ENCODE peak calls at places on chromosomes 6 and 20, in four cellular contexts. One of them, this sample, is unnamed.

GRCh38 chr6:159953091-159953581 is 15.7 kb upstream of the IGF2R start:
- DNase-seq in CD4-positive, alpha-beta memory T cell: no peak
- DNase-seq in hepatocyte: peak; percentile 35
- DNase-seq in heart left ventricle: peak; percentile 58
- DNase-seq in this sample: no peak

GRCh38 chr6:117505337-117505736 is 22.9 kb downstream of the DCBLD1 start:
- DNase-seq in CD4-positive, alpha-beta memory T cell: no peak
- DNase-seq in heart left ventricle: no peak
- DNase-seq in hepatocyte: no peak
- DNase-seq in this sample: no peak

GRCh38 chr6:48069280-48069679 is 41.7 kb downstream of the PTCHD4 start:
- DNase-seq in hepatocyte: peak; percentile 8
- DNase-seq in CD4-positive, alpha-beta memory T cell: no peak
- DNase-seq in heart left ventricle: no peak
- DNase-seq in this sample: no peak

GRCh38 chr6:16067568-16067967 is 61.3 kb upstream of the MYLIP start:
- DNase-seq in heart left ventricle: no peak
- DNase-seq in hepatocyte: no peak
- DNase-seq in CD4-positive, alpha-beta memory T cell: no peak
- DNase-seq in this sample: no peak

GRCh38 chr6:100968934-100969333 is 87.8 kb upstream of the ASCC3 start:
- DNase-seq in hepatocyte: no peak
- DNase-seq in heart left ventricle: no peak
- DNase-seq in CD4-positive, alpha-beta memory T cell: no peak
- DNase-seq in this sample: no peak

GRCh38 chr6:112307707-112308106 is 39.4 kb upstream of the RFPL4B start:
- DNase-seq in heart left ventricle: no peak
- DNase-seq in CD4-positive, alpha-beta memory T cell: no peak
- DNase-seq in hepatocyte: no peak
- DNase-seq in this sample: no peak

GRCh38 chr20:35463455-35464300 is 8.3 kb downstream of the CEP250 start:
- DNase-seq in CD4-positive, alpha-beta memory T cell: peak; percentile 62
- DNase-seq in hepatocyte: peak; percentile 84
- DNase-seq in heart left ventricle: peak; percentile 35
- DNase-seq in this sample: peak; percentile 35

GRCh38 chr6:13487122-13488014 is at the start of gene GFOD1:
- DNase-seq in hepatocyte: peak; percentile 87
- DNase-seq in heart left ventricle: peak; percentile 92
- DNase-seq in CD4-positive, alpha-beta memory T cell: peak; percentile 61
- DNase-seq in this sample: peak; percentile 89

GRCh38 chr20:43721429-43722152 is 5.2 kb downstream of the GTSF1L start:
- DNase-seq in CD4-positive, alpha-beta memory T cell: no peak
- DNase-seq in heart left ventricle: no peak
- DNase-seq in hepatocyte: no peak
- DNase-seq in this sample: no peak

GRCh38 chr6:142406131-142406530 is 104.3 kb downstream of the ADGRG6 start:
- DNase-seq in heart left ventricle: no peak
- DNase-seq in hepatocyte: no peak
- DNase-seq in CD4-positive, alpha-beta memory T cell: no peak
- DNase-seq in this sample: no peak

GRCh38 chr6:137864812-137865508 is 2.1 kb upstream of the TNFAIP3 start:
- DNase-seq in heart left ventricle: no peak
- DNase-seq in hepatocyte: no peak
- DNase-seq in CD4-positive, alpha-beta memory T cell: no peak
- DNase-seq in this sample: no peak

GRCh38 chr20:20369353-20370086 is 1.6 kb downstream of the INSM1 start:
- DNase-seq in hepatocyte: peak; percentile 17
- DNase-seq in heart left ventricle: no peak
- DNase-seq in CD4-positive, alpha-beta memory T cell: no peak
- DNase-seq in this sample: no peak

GRCh38 chr20:31698803-31699718 is 23.6 kb downstream of the BCL2L1 start:
- DNase-seq in heart left ventricle: peak; percentile 75
- DNase-seq in hepatocyte: peak; percentile 90
- DNase-seq in CD4-positive, alpha-beta memory T cell: no peak
- DNase-seq in this sample: peak; percentile 71

GRCh38 chr6:117267766-117268534 is 2.6 kb downstream of the VGLL2 start:
- DNase-seq in hepatocyte: no peak
- DNase-seq in CD4-positive, alpha-beta memory T cell: no peak
- DNase-seq in heart left ventricle: no peak
- DNase-seq in this sample: no peak

GRCh38 chr20:20505554-20505953 is 137.7 kb downstream of the INSM1 start:
- DNase-seq in hepatocyte: no peak
- DNase-seq in heart left ventricle: no peak
- DNase-seq in CD4-positive, alpha-beta memory T cell: no peak
- DNase-seq in this sample: no peak

GRCh38 chr6:21414065-21414464 is 179.5 kb upstream of the SOX4 start:
- DNase-seq in heart left ventricle: no peak
- DNase-seq in hepatocyte: no peak
- DNase-seq in CD4-positive, alpha-beta memory T cell: no peak
- DNase-seq in this sample: no peak

GRCh38 chr20:951384-952169 is 35.4 kb upstream of the ANGPT4 start:
- DNase-seq in heart left ventricle: no peak
- DNase-seq in hepatocyte: no peak
- DNase-seq in CD4-positive, alpha-beta memory T cell: no peak
- DNase-seq in this sample: no peak

GRCh38 chr6:142313284-142313683 is 11.5 kb downstream of the ADGRG6 start:
- DNase-seq in CD4-positive, alpha-beta memory T cell: no peak
- DNase-seq in heart left ventricle: no peak
- DNase-seq in hepatocyte: peak; percentile 37
- DNase-seq in this sample: no peak

GRCh38 chr6:28115799-28116198 is 8.6 kb upstream of the ZSCAN16 start:
- DNase-seq in hepatocyte: no peak
- DNase-seq in heart left ventricle: no peak
- DNase-seq in CD4-positive, alpha-beta memory T cell: no peak
- DNase-seq in this sample: no peak

GRCh38 chr6:11869656-11870340 is 91.2 kb upstream of the ADTRP start:
- DNase-seq in heart left ventricle: peak; percentile 28
- DNase-seq in hepatocyte: no peak
- DNase-seq in CD4-positive, alpha-beta memory T cell: no peak
- DNase-seq in this sample: no peak

GRCh38 chr20:40689100-40689942 is at the start of gene MAFB:
- DNase-seq in heart left ventricle: peak; percentile 94
- DNase-seq in hepatocyte: peak; percentile 96
- DNase-seq in CD4-positive, alpha-beta memory T cell: peak; percentile 20
- DNase-seq in this sample: peak; percentile 78

GRCh38 chr6:113655761-113656160 is 201.4 kb upstream of the MARCKS start:
- DNase-seq in CD4-positive, alpha-beta memory T cell: no peak
- DNase-seq in hepatocyte: no peak
- DNase-seq in heart left ventricle: no peak
- DNase-seq in this sample: no peak

GRCh38 chr6:32195652-32195901 is 3.1 kb upstream of the GPSM3 start:
- DNase-seq in CD4-positive, alpha-beta memory T cell: peak; percentile 100
- DNase-seq in heart left ventricle: peak; percentile 100
- DNase-seq in hepatocyte: peak; percentile 100
- DNase-seq in this sample: peak; percentile 100

GRCh38 chr6:114524081-114524480 is 181.3 kb upstream of the HS3ST5 start:
- DNase-seq in heart left ventricle: no peak
- DNase-seq in hepatocyte: no peak
- DNase-seq in CD4-positive, alpha-beta memory T cell: no peak
- DNase-seq in this sample: no peak

GRCh38 chr20:51199920-51200319 is 177.0 kb upstream of the KCNG1 start:
- DNase-seq in heart left ventricle: no peak
- DNase-seq in CD4-positive, alpha-beta memory T cell: no peak
- DNase-seq in hepatocyte: no peak
- DNase-seq in this sample: no peak

GRCh38 chr6:133314951-133315350 is 73.8 kb downstream of the EYA4 start:
- DNase-seq in CD4-positive, alpha-beta memory T cell: no peak
- DNase-seq in hepatocyte: no peak
- DNase-seq in heart left ventricle: no peak
- DNase-seq in this sample: no peak

GRCh38 chr6:45483021-45483420 is 105.3 kb upstream of the SUPT3H start:
- DNase-seq in CD4-positive, alpha-beta memory T cell: no peak
- DNase-seq in heart left ventricle: no peak
- DNase-seq in hepatocyte: peak; percentile 14
- DNase-seq in this sample: peak; percentile 48
- H3K4me3 ChIP-seq in CD4-positive, alpha-beta memory T cell: no peak overlapping the region
- H3K4me3 ChIP-seq in heart left ventricle: no peak overlapping the region
- H3K4me3 ChIP-seq in hepatocyte: no peak overlapping the region
- H3K4me3 ChIP-seq in this sample: no peak overlapping the region

GRCh38 chr6:136036601-136037000 is 185.1 kb downstream of the PDE7B start:
- DNase-seq in heart left ventricle: no peak
- DNase-seq in hepatocyte: no peak
- DNase-seq in CD4-positive, alpha-beta memory T cell: no peak
- DNase-seq in this sample: no peak

GRCh38 chr6:136037246-136037884 is 185.9 kb downstream of the PDE7B start:
- DNase-seq in CD4-positive, alpha-beta memory T cell: no peak
- DNase-seq in heart left ventricle: no peak
- DNase-seq in hepatocyte: no peak
- DNase-seq in this sample: no peak

GRCh38 chr6:136035378-136036070 is 184.0 kb downstream of the PDE7B start:
- DNase-seq in hepatocyte: no peak
- DNase-seq in heart left ventricle: peak; percentile 57
- DNase-seq in CD4-positive, alpha-beta memory T cell: no peak
- DNase-seq in this sample: no peak

GRCh38 chr6:136034422-136034821 is 182.9 kb downstream of the PDE7B start:
- DNase-seq in hepatocyte: no peak
- DNase-seq in heart left ventricle: no peak
- DNase-seq in CD4-positive, alpha-beta memory T cell: no peak
- DNase-seq in this sample: no peak

DNA sequence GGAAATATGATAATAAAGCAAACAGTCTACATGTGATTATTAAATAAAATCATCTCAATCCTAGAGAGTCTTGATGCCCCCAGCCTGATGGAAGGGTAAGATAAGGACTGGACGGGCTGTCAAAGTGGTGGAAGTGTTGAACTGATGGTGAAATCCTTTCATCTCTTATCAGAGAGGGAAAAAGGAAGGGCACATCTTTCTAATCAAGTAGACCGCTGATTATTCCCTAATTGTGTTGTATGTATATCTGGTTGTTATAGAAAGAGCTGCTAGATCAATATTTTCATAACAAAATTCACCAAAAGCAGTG is 184.5 kb downstream of the PDE7B start:
- DNase-seq in hepatocyte: no peak
- DNase-seq in heart left ventricle: no peak
- DNase-seq in CD4-positive, alpha-beta memory T cell: no peak
- DNase-seq in this sample: no peak
- H3K4me1 ChIP-seq in hepatocyte: peaks cover 27% of the 10 kb centered on the region
- H3K4me1 ChIP-seq in heart left ventricle: peaks cover 22% of the 10 kb centered on the region
- H3K4me1 ChIP-seq in CD4-positive, alpha-beta memory T cell: no peaks in the 10 kb centered on the region
- H3K4me1 ChIP-seq in this sample: no peaks in the 10 kb centered on the region

GRCh38 chr20:63005240-63005861 is 1.4 kb downstream of the BHLHE23 start:
- DNase-seq in CD4-positive, alpha-beta memory T cell: no peak
- DNase-seq in hepatocyte: no peak
- DNase-seq in heart left ventricle: no peak
- DNase-seq in this sample: no peak
- H3K4me3 ChIP-seq in CD4-positive, alpha-beta memory T cell: no peak overlapping the region
- H3K4me3 ChIP-seq in hepatocyte: no peak overlapping the region
- H3K4me3 ChIP-seq in heart left ventricle: no peak overlapping the region
- H3K4me3 ChIP-seq in this sample: no peak overlapping the region

DNA sequence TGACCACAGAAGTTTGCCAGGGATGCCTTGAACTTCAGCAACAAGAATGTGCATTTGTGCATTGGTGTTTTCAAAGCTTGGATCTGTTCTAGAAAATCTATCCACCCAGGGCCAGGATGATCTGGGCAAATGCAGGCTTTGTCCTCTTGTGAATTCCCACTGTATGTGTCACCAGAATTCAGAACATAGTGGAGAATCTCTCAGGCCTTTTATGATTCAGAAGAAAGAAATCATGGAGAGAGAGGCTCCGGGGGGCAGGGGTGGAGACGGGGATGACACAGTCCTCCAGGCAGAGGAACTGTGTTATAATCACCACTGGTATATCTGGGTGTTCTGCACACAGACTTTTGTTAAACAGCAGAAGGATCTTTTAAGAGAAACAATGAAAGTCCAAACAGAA is 304.1 kb downstream of the CDH4 start:
- DNase-seq in heart left ventricle: no peak
- DNase-seq in CD4-positive, alpha-beta memory T cell: no peak
- DNase-seq in hepatocyte: no peak
- DNase-seq in this sample: peak; percentile 88
- H3K4me1 ChIP-seq in heart left ventricle: no peaks in the 10 kb centered on the region
- H3K4me1 ChIP-seq in CD4-positive, alpha-beta memory T cell: no peaks in the 10 kb centered on the region
- H3K4me1 ChIP-seq in hepatocyte: no peaks in the 10 kb centered on the region
- H3K4me1 ChIP-seq in this sample: peaks cover 43% of the 10 kb centered on the region

GRCh38 chr20:15196580-15197255 is 859.3 kb upstream of the FLRT3 start:
- DNase-seq in heart left ventricle: no peak
- DNase-seq in CD4-positive, alpha-beta memory T cell: no peak
- DNase-seq in hepatocyte: no peak
- DNase-seq in this sample: no peak
- H3K4me3 ChIP-seq in heart left ventricle: no peak overlapping the region
- H3K4me3 ChIP-seq in CD4-positive, alpha-beta memory T cell: no peak overlapping the region
- H3K4me3 ChIP-seq in hepatocyte: no peak overlapping the region
- H3K4me3 ChIP-seq in this sample: no peak overlapping the region

DNA sequence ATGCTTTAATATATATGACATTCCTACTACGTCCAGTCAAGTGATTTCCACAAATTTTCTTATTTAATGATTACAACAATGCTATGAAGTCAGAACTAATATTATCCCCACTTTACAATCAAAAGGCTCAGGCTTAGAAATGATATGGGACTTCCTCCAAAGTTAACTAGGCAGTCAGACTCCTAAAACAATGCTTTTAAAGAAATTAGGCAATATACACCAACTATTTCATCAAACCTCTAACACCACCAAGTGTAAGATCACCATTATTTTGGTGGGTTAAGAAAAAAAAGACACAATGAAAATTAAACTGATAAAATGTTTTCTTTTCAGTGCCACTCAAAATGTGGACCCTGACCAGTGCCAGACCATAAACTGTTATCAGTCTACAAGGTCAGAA is 256.1 kb upstream of the RUNX2 start:
- DNase-seq in heart left ventricle: no peak
- DNase-seq in hepatocyte: no peak
- DNase-seq in CD4-positive, alpha-beta memory T cell: no peak
- DNase-seq in this sample: no peak
- H3K4me1 ChIP-seq in heart left ventricle: no peaks in the 10 kb centered on the region
- H3K4me1 ChIP-seq in hepatocyte: no peaks in the 10 kb centered on the region
- H3K4me1 ChIP-seq in CD4-positive, alpha-beta memory T cell: peaks cover 8% of the 10 kb centered on the region
- H3K4me1 ChIP-seq in this sample: peaks cover 8% of the 10 kb centered on the region

GRCh38 chr6:149896491-149896890 is 1.4 kb downstream of the RAET1E start:
- DNase-seq in heart left ventricle: no peak
- DNase-seq in CD4-positive, alpha-beta memory T cell: no peak
- DNase-seq in hepatocyte: no peak
- DNase-seq in this sample: no peak

GRCh38 chr6:149898966-149899365 is 1.1 kb upstream of the RAET1E start:
- DNase-seq in CD4-positive, alpha-beta memory T cell: no peak
- DNase-seq in heart left ventricle: no peak
- DNase-seq in hepatocyte: no peak
- DNase-seq in this sample: no peak

GRCh38 chr6:149897015-149897697 is 757 bp downstream of the RAET1E start:
- DNase-seq in hepatocyte: no peak
- DNase-seq in heart left ventricle: peak; percentile 67
- DNase-seq in CD4-positive, alpha-beta memory T cell: no peak
- DNase-seq in this sample: peak; percentile 77

GRCh38 chr6:149899486-149899885 is 1.6 kb upstream of the RAET1E start:
- DNase-seq in hepatocyte: no peak
- DNase-seq in CD4-positive, alpha-beta memory T cell: no peak
- DNase-seq in heart left ventricle: no peak
- DNase-seq in this sample: no peak

GRCh38 chr6:149897855-149898744 is at the start of gene RAET1E:
- DNase-seq in heart left ventricle: no peak
- DNase-seq in CD4-positive, alpha-beta memory T cell: no peak
- DNase-seq in hepatocyte: no peak
- DNase-seq in this sample: no peak
- H3K4me3 ChIP-seq in heart left ventricle: peak within 1 kb of the TSS; percentile 45
- H3K4me3 ChIP-seq in CD4-positive, alpha-beta memory T cell: no peak within 1 kb of the TSS
- H3K4me3 ChIP-seq in hepatocyte: no peak within 1 kb of the TSS
- H3K4me3 ChIP-seq in this sample: peak within 1 kb of the TSS; percentile 12